ENCODE peak calls at places on chromosomes 2 and 18, in four cellular contexts. A is tibial artery, K is LoVo, E is aorta. Z is an unnamed sample.

GRCh38 chr18:63319383-63320040 is at the start of gene BCL2:
- DNase-seq in A (peak; percentile 41), K (no peak), E (peak; percentile 71), Z (peak; percentile 77)

GRCh38 chr2:121565389-121566250 is 34.9 kb downstream of the RNU4ATAC start:
- DNase-seq in A (no peak), K (no peak), E (no peak), Z (no peak)

GRCh38 chr2:31986906-31987305 is 23.9 kb downstream of the MEMO1 start:
- DNase-seq in A (no peak), K (no peak), E (no peak), Z (no peak)

GRCh38 chr18:48326901-48327675 is 82.1 kb downstream of the ZBTB7C start:
- DNase-seq in A (no peak), K (no peak), E (peak; percentile 74), Z (no peak)

GRCh38 chr2:237361194-237361986 is 52.6 kb downstream of the COL6A3 start:
- DNase-seq in A (no peak), K (no peak), E (no peak), Z (no peak)

GRCh38 chr18:72869786-72870185 is 2.0 kb upstream of the NETO1 start:
- DNase-seq in A (no peak), K (no peak), E (no peak), Z (no peak)

GRCh38 chr18:3595282-3596273 is 145.6 kb downstream of the TGIF1 start:
- DNase-seq in A (peak; percentile 64), K (peak; percentile 76), E (peak; percentile 58), Z (no peak)

GRCh38 chr2:169928463-169928864 is 101.2 kb downstream of the UBR3 start:
- DNase-seq in A (no peak), K (peak; percentile 57), E (no peak), Z (no peak)

GRCh38 chr2:128638741-128639477 is 320.2 kb upstream of the HS6ST1 start:
- DNase-seq in A (no peak), K (no peak), E (no peak), Z (peak; percentile 34)

GRCh38 chr18:78837766-78838165 is 141.9 kb upstream of the SALL3 start:
- DNase-seq in A (no peak), K (no peak), E (no peak), Z (no peak)

GRCh38 chr2:163505281-163505680 is 230.5 kb downstream of the FIGN start:
- DNase-seq in A (no peak), K (no peak), E (no peak), Z (no peak)

GRCh38 chr18:58416704-58417683 is 211.9 kb downstream of the ALPK2 start:
- DNase-seq in A (no peak), K (no peak), E (no peak), Z (no peak)

GRCh38 chr18:73717570-73717969 is 430.1 kb downstream of the FBXO15 start:
- DNase-seq in A (no peak), K (no peak), E (no peak), Z (no peak)

GRCh38 chr18:57950542-57950941 is 93.5 kb upstream of the NEDD4L start:
- DNase-seq in A (no peak), K (no peak), E (no peak), Z (no peak)

GRCh38 chr2:191114403-191114886 is 36.3 kb downstream of the STAT4 start:
- DNase-seq in A (no peak), K (no peak), E (no peak), Z (no peak)

GRCh38 chr18:56130481-56130880 is 507.9 kb downstream of the TXNL1 start:
- DNase-seq in A (no peak), K (no peak), E (no peak), Z (no peak)

GRCh38 chr18:79857082-79857661 is 59.4 kb downstream of the KCNG2 start:
- DNase-seq in A (no peak), K (no peak), E (no peak), Z (no peak)

GRCh38 chr2:54555318-54555837 is 99.3 kb downstream of the SPTBN1 start:
- DNase-seq in A (no peak), K (no peak), E (no peak), Z (no peak)

GRCh38 chr18:28176933-28177827 is at the start of gene CDH2:
- DNase-seq in A (no peak), K (no peak), E (peak; percentile 69), Z (peak; percentile 78)

GRCh38 chr2:118112771-118113334 is 24.6 kb downstream of the INSIG2 start:
- DNase-seq in A (no peak), K (peak; percentile 88), E (no peak), Z (no peak)

GRCh38 chr2:61993422-61994024 is 88.0 kb downstream of the COMMD1 start:
- DNase-seq in A (no peak), K (peak; percentile 14), E (no peak), Z (no peak)

GRCh38 chr2:14826518-14826917 is 194.0 kb downstream of the LRATD1 start:
- DNase-seq in A (no peak), K (no peak), E (no peak), Z (no peak)

GRCh38 chr2:101109451-101110140 is 41.6 kb downstream of the TBC1D8 start:
- DNase-seq in A (no peak), K (no peak), E (no peak), Z (no peak)

GRCh38 chr18:56043691-56044090 is 455.7 kb upstream of the TCF4 start:
- DNase-seq in A (no peak), K (peak; percentile 33), E (peak; percentile 52), Z (no peak)

Z was measured in kidney.